ENCODE peak calls at places on chromosomes 2 and 18, in ten cellular contexts. One of them, this sample, is unnamed.

GRCh38 chr2:128640847-128641360 is 322.2 kb upstream of the HS6ST1 start:
- DNase-seq in globus pallidus: no peak
- DNase-seq in cerebellar cortex: no peak
- DNase-seq in astrocyte of the cerebellum: no peak
- DNase-seq in AG09309: no peak
- DNase-seq in NCI-H187: no peak
- DNase-seq in aorta: peak; percentile 13
- DNase-seq in foreskin melanocyte: no peak
- DNase-seq in SK-N-MC: no peak
- DNase-seq in fibroblast of mammary gland: no peak
- DNase-seq in this sample: no peak

GRCh38 chr2:24818721-24819167 is 25.5 kb downstream of the CENPO start:
- DNase-seq in globus pallidus: no peak
- DNase-seq in cerebellar cortex: no peak
- DNase-seq in astrocyte of the cerebellum: no peak
- DNase-seq in AG09309: no peak
- DNase-seq in NCI-H187: no peak
- DNase-seq in aorta: peak; percentile 70
- DNase-seq in foreskin melanocyte: no peak
- DNase-seq in SK-N-MC: no peak
- DNase-seq in fibroblast of mammary gland: peak; percentile 44
- DNase-seq in this sample: no peak

GRCh38 chr18:75823376-75823950 is 396.0 kb upstream of the SMIM21 start:
- DNase-seq in globus pallidus: no peak
- DNase-seq in cerebellar cortex: no peak
- DNase-seq in astrocyte of the cerebellum: no peak
- DNase-seq in AG09309: no peak
- DNase-seq in NCI-H187: no peak
- DNase-seq in aorta: no peak
- DNase-seq in foreskin melanocyte: no peak
- DNase-seq in SK-N-MC: no peak
- DNase-seq in fibroblast of mammary gland: no peak
- DNase-seq in this sample: no peak

GRCh38 chr2:55120634-55121359 is 70.5 kb upstream of the RTN4 start:
- DNase-seq in globus pallidus: peak; percentile 88
- DNase-seq in cerebellar cortex: no peak
- DNase-seq in astrocyte of the cerebellum: no peak
- DNase-seq in AG09309: no peak
- DNase-seq in NCI-H187: no peak
- DNase-seq in aorta: peak; percentile 81
- DNase-seq in foreskin melanocyte: peak; percentile 59
- DNase-seq in SK-N-MC: no peak
- DNase-seq in fibroblast of mammary gland: peak; percentile 66
- DNase-seq in this sample: no peak

GRCh38 chr18:12291161-12291560 is 16.9 kb upstream of the TUBB6 start:
- DNase-seq in globus pallidus: no peak
- DNase-seq in cerebellar cortex: no peak
- DNase-seq in astrocyte of the cerebellum: no peak
- DNase-seq in AG09309: no peak
- DNase-seq in NCI-H187: no peak
- DNase-seq in aorta: no peak
- DNase-seq in foreskin melanocyte: no peak
- DNase-seq in SK-N-MC: no peak
- DNase-seq in fibroblast of mammary gland: no peak
- DNase-seq in this sample: no peak

GRCh38 chr2:37376421-37377186 is 32.2 kb downstream of the QPCT start:
- DNase-seq in globus pallidus: no peak
- DNase-seq in cerebellar cortex: no peak
- DNase-seq in astrocyte of the cerebellum: peak; percentile 95
- DNase-seq in AG09309: peak; percentile 90
- DNase-seq in NCI-H187: no peak
- DNase-seq in aorta: no peak
- DNase-seq in foreskin melanocyte: peak; percentile 99
- DNase-seq in SK-N-MC: no peak
- DNase-seq in fibroblast of mammary gland: peak; percentile 96
- DNase-seq in this sample: no peak

GRCh38 chr2:167890739-167891138 is 356.7 kb downstream of the STK39 start:
- DNase-seq in globus pallidus: no peak
- DNase-seq in cerebellar cortex: no peak
- DNase-seq in astrocyte of the cerebellum: no peak
- DNase-seq in AG09309: no peak
- DNase-seq in NCI-H187: no peak
- DNase-seq in aorta: no peak
- DNase-seq in foreskin melanocyte: no peak
- DNase-seq in SK-N-MC: no peak
- DNase-seq in fibroblast of mammary gland: no peak
- DNase-seq in this sample: no peak

GRCh38 chr2:173631123-173631450 is 276.4 kb downstream of the CDCA7 start:
- DNase-seq in globus pallidus: peak; percentile 1
- DNase-seq in cerebellar cortex: no peak
- DNase-seq in astrocyte of the cerebellum: no peak
- DNase-seq in AG09309: no peak
- DNase-seq in NCI-H187: no peak
- DNase-seq in aorta: no peak
- DNase-seq in foreskin melanocyte: no peak
- DNase-seq in SK-N-MC: no peak
- DNase-seq in fibroblast of mammary gland: peak; percentile 37
- DNase-seq in this sample: no peak

GRCh38 chr2:155020246-155020645 is 321.8 kb downstream of the KCNJ3 start:
- DNase-seq in globus pallidus: no peak
- DNase-seq in cerebellar cortex: peak; percentile 50
- DNase-seq in astrocyte of the cerebellum: no peak
- DNase-seq in AG09309: no peak
- DNase-seq in NCI-H187: no peak
- DNase-seq in aorta: no peak
- DNase-seq in foreskin melanocyte: no peak
- DNase-seq in SK-N-MC: no peak
- DNase-seq in fibroblast of mammary gland: no peak
- DNase-seq in this sample: no peak

GRCh38 chr2:239287461-239287860 is 113.4 kb downstream of the HDAC4 start:
- DNase-seq in globus pallidus: no peak
- DNase-seq in cerebellar cortex: no peak
- DNase-seq in astrocyte of the cerebellum: no peak
- DNase-seq in AG09309: no peak
- DNase-seq in NCI-H187: no peak
- DNase-seq in aorta: no peak
- DNase-seq in foreskin melanocyte: no peak
- DNase-seq in SK-N-MC: no peak
- DNase-seq in fibroblast of mammary gland: no peak
- DNase-seq in this sample: no peak

GRCh38 chr2:29527947-29528346 is 393.4 kb downstream of the ALK start:
- DNase-seq in globus pallidus: no peak
- DNase-seq in cerebellar cortex: no peak
- DNase-seq in astrocyte of the cerebellum: no peak
- DNase-seq in AG09309: no peak
- DNase-seq in NCI-H187: no peak
- DNase-seq in aorta: no peak
- DNase-seq in foreskin melanocyte: no peak
- DNase-seq in SK-N-MC: no peak
- DNase-seq in fibroblast of mammary gland: no peak
- DNase-seq in this sample: no peak

GRCh38 chr2:157055660-157056199 is 201.8 kb upstream of the GALNT5 start:
- DNase-seq in globus pallidus: peak; percentile 56
- DNase-seq in cerebellar cortex: peak; percentile 70
- DNase-seq in astrocyte of the cerebellum: peak; percentile 29
- DNase-seq in AG09309: peak; percentile 5
- DNase-seq in NCI-H187: no peak
- DNase-seq in aorta: no peak
- DNase-seq in foreskin melanocyte: peak; percentile 54
- DNase-seq in SK-N-MC: peak; percentile 32
- DNase-seq in fibroblast of mammary gland: peak; percentile 68
- DNase-seq in this sample: no peak

GRCh38 chr18:29361843-29362242 is 1184.9 kb upstream of the CDH2 start:
- DNase-seq in globus pallidus: no peak
- DNase-seq in cerebellar cortex: no peak
- DNase-seq in astrocyte of the cerebellum: no peak
- DNase-seq in AG09309: no peak
- DNase-seq in NCI-H187: no peak
- DNase-seq in aorta: no peak
- DNase-seq in foreskin melanocyte: no peak
- DNase-seq in SK-N-MC: no peak
- DNase-seq in fibroblast of mammary gland: no peak
- DNase-seq in this sample: no peak

GRCh38 chr2:85976106-85976920 is 87.5 kb upstream of the ST3GAL5 start:
- DNase-seq in globus pallidus: no peak
- DNase-seq in cerebellar cortex: no peak
- DNase-seq in astrocyte of the cerebellum: no peak
- DNase-seq in AG09309: no peak
- DNase-seq in NCI-H187: no peak
- DNase-seq in aorta: peak; percentile 27
- DNase-seq in foreskin melanocyte: no peak
- DNase-seq in SK-N-MC: no peak
- DNase-seq in fibroblast of mammary gland: no peak
- DNase-seq in this sample: no peak

GRCh38 chr2:56295666-56296065 is 111.9 kb downstream of the CCDC85A start:
- DNase-seq in globus pallidus: no peak
- DNase-seq in cerebellar cortex: no peak
- DNase-seq in astrocyte of the cerebellum: no peak
- DNase-seq in AG09309: no peak
- DNase-seq in NCI-H187: no peak
- DNase-seq in aorta: no peak
- DNase-seq in foreskin melanocyte: no peak
- DNase-seq in SK-N-MC: no peak
- DNase-seq in fibroblast of mammary gland: no peak
- DNase-seq in this sample: no peak

GRCh38 chr18:22539045-22539444 is 121.3 kb upstream of the CTAGE1 start:
- DNase-seq in globus pallidus: no peak
- DNase-seq in cerebellar cortex: no peak
- DNase-seq in astrocyte of the cerebellum: no peak
- DNase-seq in AG09309: no peak
- DNase-seq in NCI-H187: no peak
- DNase-seq in aorta: peak; percentile 77
- DNase-seq in foreskin melanocyte: no peak
- DNase-seq in SK-N-MC: no peak
- DNase-seq in fibroblast of mammary gland: peak; percentile 85
- DNase-seq in this sample: no peak

GRCh38 chr2:126781206-126781605 is 117.5 kb upstream of the TEX51 start:
- DNase-seq in globus pallidus: no peak
- DNase-seq in cerebellar cortex: no peak
- DNase-seq in astrocyte of the cerebellum: no peak
- DNase-seq in AG09309: no peak
- DNase-seq in NCI-H187: no peak
- DNase-seq in aorta: no peak
- DNase-seq in foreskin melanocyte: no peak
- DNase-seq in SK-N-MC: no peak
- DNase-seq in fibroblast of mammary gland: no peak
- DNase-seq in this sample: no peak

GRCh38 chr2:230895536-230896345 is 29.3 kb downstream of the GPR55 start:
- DNase-seq in globus pallidus: no peak
- DNase-seq in cerebellar cortex: no peak
- DNase-seq in astrocyte of the cerebellum: no peak
- DNase-seq in AG09309: no peak
- DNase-seq in NCI-H187: no peak
- DNase-seq in aorta: peak; percentile 40
- DNase-seq in foreskin melanocyte: no peak
- DNase-seq in SK-N-MC: no peak
- DNase-seq in fibroblast of mammary gland: no peak
- DNase-seq in this sample: no peak

GRCh38 chr2:46134531-46135229 is 162.5 kb upstream of the EPAS1 start:
- DNase-seq in globus pallidus: no peak
- DNase-seq in cerebellar cortex: no peak
- DNase-seq in astrocyte of the cerebellum: no peak
- DNase-seq in AG09309: no peak
- DNase-seq in NCI-H187: no peak
- DNase-seq in aorta: no peak
- DNase-seq in foreskin melanocyte: no peak
- DNase-seq in SK-N-MC: no peak
- DNase-seq in fibroblast of mammary gland: peak; percentile 71
- DNase-seq in this sample: no peak

GRCh38 chr18:37409870-37410269 is 155.7 kb downstream of the CELF4 start:
- DNase-seq in globus pallidus: no peak
- DNase-seq in cerebellar cortex: peak; percentile 56
- DNase-seq in astrocyte of the cerebellum: no peak
- DNase-seq in AG09309: no peak
- DNase-seq in NCI-H187: no peak
- DNase-seq in aorta: no peak
- DNase-seq in foreskin melanocyte: no peak
- DNase-seq in SK-N-MC: no peak
- DNase-seq in fibroblast of mammary gland: no peak
- DNase-seq in this sample: no peak

This sample was measured in SIG-M5.